ENCODE peak calls at places on chromosomes 6 and 20, in nine cellular contexts. M is IMR-90; U is NB4; L is mucosa of descending colon; N is aorta; W is AG09309; P is fibroblast of mammary gland; H is CD8-positive, alpha-beta memory T cell; Q is PC-3. D is an unnamed sample.

GRCh38 chr6:150252714-150253444 is 110.0 kb downstream of the PPP1R14C start:
- DNase-seq in W (no peak), H (no peak), U (no peak), L (no peak), Q (peak; percentile 42), M (peak; percentile 26), P (peak; percentile 54), N (no peak), D (no peak)

GRCh38 chr6:32415521-32416019 is 8.6 kb upstream of the BTNL2 start:
- DNase-seq in M (peak; percentile 58), Q (peak; percentile 87), H (peak; percentile 48), W (peak; percentile 24), N (peak; percentile 86), L (peak; percentile 75), U (peak; percentile 75), P (peak; percentile 63), D (peak; percentile 41)

GRCh38 chr6:157228421-157229218 is 94.7 kb downstream of the TMEM242 start:
- DNase-seq in L (no peak), P (no peak), H (no peak), W (no peak), U (no peak), N (no peak), Q (no peak), M (no peak), D (no peak)

GRCh38 chr6:108914235-108915022 is 66.2 kb downstream of the ARMC2 start:
- DNase-seq in U (peak; percentile 63), L (no peak), N (no peak), H (peak; percentile 21), Q (peak; percentile 31), P (peak; percentile 10), W (no peak), M (peak; percentile 20), D (peak; percentile 11)

GRCh38 chr6:52263709-52264320 is 19.5 kb upstream of the IL17F start:
- DNase-seq in M (peak; percentile 74), Q (peak; percentile 76), U (peak; percentile 75), H (peak; percentile 55), P (peak; percentile 72), W (peak; percentile 35), N (peak; percentile 66), L (peak; percentile 74), D (peak; percentile 86)

GRCh38 chr6:90383212-90383611 is 86.6 kb upstream of the BACH2 start:
- DNase-seq in Q (no peak), N (no peak), U (peak; percentile 30), L (no peak), W (no peak), P (no peak), H (peak; percentile 40), M (no peak), D (no peak)

GRCh38 chr20:38108438-38109024 is 56.5 kb downstream of the TGM2 start:
- DNase-seq in Q (no peak), L (no peak), N (no peak), M (peak; percentile 48), H (no peak), U (no peak), W (no peak), P (peak; percentile 84), D (peak; percentile 71)

GRCh38 chr6:134447883-134448387 is 130.0 kb upstream of the SGK1 start:
- DNase-seq in P (peak; percentile 99), Q (peak; percentile 70), N (no peak), W (peak; percentile 91), M (peak; percentile 98), H (no peak), U (no peak), L (no peak), D (peak; percentile 24)

GRCh38 chr6:165308926-165309731 is at the start of gene C6orf118:
- DNase-seq in H (no peak), P (peak; percentile 47), L (no peak), N (no peak), M (peak; percentile 59), U (peak; percentile 40), W (peak; percentile 1), Q (peak; percentile 50), D (peak; percentile 76)

GRCh38 chr6:168865-169455 is 123.3 kb upstream of the DUSP22 start:
- DNase-seq in U (peak; percentile 61), P (peak; percentile 62), Q (peak; percentile 81), H (no peak), N (no peak), W (peak; percentile 23), L (no peak), M (peak; percentile 55), D (no peak)

GRCh38 chr6:30603961-30604360 is 13.1 kb downstream of the PPP1R10 start:
- DNase-seq in M (no peak), W (no peak), L (no peak), P (no peak), U (no peak), N (no peak), H (no peak), Q (no peak), D (no peak)

GRCh38 chr6:4342407-4343137 is 207.2 kb upstream of the ECI2 start:
- DNase-seq in M (peak; percentile 44), U (no peak), P (no peak), N (no peak), Q (peak; percentile 18), H (no peak), W (no peak), L (no peak), D (no peak)

GRCh38 chr6:4346659-4347333 is 211.4 kb upstream of the ECI2 start:
- DNase-seq in M (peak; percentile 39), P (no peak), N (no peak), U (no peak), L (no peak), H (no peak), W (no peak), Q (no peak), D (no peak)

GRCh38 chr6:4341078-4341797 is 205.9 kb upstream of the ECI2 start:
- DNase-seq in H (no peak), U (no peak), P (no peak), Q (no peak), L (no peak), W (no peak), M (no peak), N (no peak), D (no peak)

GRCh38 chr6:4345543-4345942 is 210.2 kb upstream of the ECI2 start:
- DNase-seq in P (no peak), H (no peak), U (no peak), Q (no peak), L (no peak), N (no peak), W (no peak), M (no peak), D (no peak)

DNA sequence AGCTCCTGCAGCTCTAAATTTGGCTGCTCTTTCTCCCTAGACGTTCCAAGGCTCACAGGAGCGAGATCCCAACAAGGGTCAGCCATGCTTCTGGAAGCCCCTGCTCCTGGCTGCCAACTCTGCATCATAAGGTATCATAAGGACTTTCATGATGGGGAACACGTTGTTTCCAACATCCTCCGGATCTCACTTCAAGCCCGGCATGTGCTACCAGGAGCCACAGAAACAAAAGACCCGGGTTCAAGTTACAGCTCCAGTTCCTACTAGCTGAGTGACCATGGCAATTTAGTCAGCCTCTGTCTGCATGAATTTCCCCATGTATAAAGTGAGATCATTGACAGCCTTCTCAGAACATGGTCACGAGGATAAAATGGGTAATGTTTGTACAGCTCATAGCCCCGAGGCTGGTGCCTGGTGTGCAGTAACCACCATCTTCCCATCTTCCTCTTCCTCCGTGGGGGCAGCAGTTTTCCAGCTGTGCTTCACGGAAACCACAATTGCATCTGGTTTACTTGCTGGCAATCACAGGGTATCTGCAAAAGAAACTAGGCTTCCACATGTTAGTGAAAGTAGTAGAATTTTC is 209.0 kb upstream of the ECI2 start:
- DNase-seq in Q (peak; percentile 27), W (no peak), L (no peak), P (no peak), M (no peak), U (peak; percentile 87), H (no peak), N (peak; percentile 62), D (peak; percentile 23)
- H3K4me3 ChIP-seq in Q (no peak overlapping the region), W (no peak overlapping the region), L (no peak overlapping the region), P (no peak overlapping the region), M (no peak overlapping the region), U (no peak overlapping the region), H (no peak overlapping the region), N (no peak overlapping the region), D (no peak overlapping the region)

GRCh38 chr6:152980656-152981055 is 2.2 kb downstream of the FBXO5 start:
- DNase-seq in M (no peak), H (no peak), P (no peak), N (no peak), L (no peak), Q (no peak), W (no peak), U (no peak), D (no peak)
- H3K4me3 ChIP-seq in M (peak overlapping the region; percentile 5), H (no peak overlapping the region), P (peak overlapping the region; percentile 92), N (no peak overlapping the region), L (no peak overlapping the region), Q (peak overlapping the region; percentile 83), W (no peak overlapping the region), U (peak overlapping the region; percentile 87), D (peak overlapping the region; percentile 83)

DNA sequence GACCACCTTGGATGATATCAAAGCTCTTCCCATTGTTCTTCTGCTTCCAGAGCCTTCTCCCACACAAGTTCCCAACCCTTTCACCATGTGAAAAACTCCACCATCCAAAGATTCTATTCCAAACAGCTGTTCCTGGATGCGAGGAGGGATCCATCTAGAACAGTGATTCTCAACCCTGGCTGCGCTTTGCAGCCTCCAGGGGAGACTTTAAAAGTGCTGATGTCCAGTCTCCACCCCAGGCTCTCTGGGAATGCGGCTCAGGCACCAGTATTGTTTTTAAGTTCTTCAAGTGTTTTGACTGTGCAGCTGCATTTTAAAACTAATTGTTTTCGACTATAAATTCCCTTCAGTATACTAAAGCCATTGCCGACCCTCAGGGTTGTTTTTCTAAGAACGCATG is 532.3 kb upstream of the JARID2 start:
- DNase-seq in L (no peak), N (no peak), H (no peak), W (no peak), P (no peak), M (no peak), U (no peak), Q (no peak), D (no peak)
- H3K4me3 ChIP-seq in L (no peak overlapping the region), N (no peak overlapping the region), H (no peak overlapping the region), W (no peak overlapping the region), P (no peak overlapping the region), M (no peak overlapping the region), U (no peak overlapping the region), Q (no peak overlapping the region), D (no peak overlapping the region)

GRCh38 chr6:75281643-75282042 is 2.9 kb downstream of the TMEM30A start:
- DNase-seq in U (no peak), P (no peak), Q (no peak), H (no peak), L (no peak), N (no peak), W (no peak), M (no peak), D (no peak)

GRCh38 chr6:75278474-75279077 is 6.0 kb downstream of the TMEM30A start:
- DNase-seq in N (no peak), W (no peak), H (no peak), L (no peak), M (no peak), Q (peak; percentile 51), P (peak; percentile 47), U (no peak), D (no peak)

GRCh38 chr6:75279418-75279817 is 5.2 kb downstream of the TMEM30A start:
- DNase-seq in N (no peak), W (no peak), U (no peak), H (no peak), Q (no peak), L (no peak), P (no peak), M (no peak), D (no peak)

GRCh38 chr6:75282706-75283105 is 1.9 kb downstream of the TMEM30A start:
- DNase-seq in H (no peak), M (no peak), U (no peak), W (no peak), Q (peak; percentile 23), P (no peak), N (no peak), L (no peak), D (no peak)

GRCh38 chr6:75280131-75280855 is 4.3 kb downstream of the TMEM30A start:
- DNase-seq in P (peak; percentile 49), W (no peak), N (no peak), U (no peak), L (no peak), H (no peak), Q (no peak), M (peak; percentile 45), D (no peak)
- H3K4me3 ChIP-seq in P (peak overlapping the region; percentile 20), W (no peak overlapping the region), N (no peak overlapping the region), U (peak overlapping the region; percentile 93), L (no peak overlapping the region), H (no peak overlapping the region), Q (peak overlapping the region; percentile 13), M (peak overlapping the region; percentile 35), D (no peak overlapping the region)

D was measured in MG63.